ENCODE peak calls at places on chromosomes 16 and 17, in four cellular contexts. D, E, O and M are unnamed samples.

GRCh38 chr17:4475001-4475400 is 23.7 kb upstream of the SPNS2 start:
- DNase-seq in D (no peak), E (no peak), O (no peak), M (no peak)

GRCh38 chr17:51372345-51373004 is 112.1 kb downstream of the UTP18 start:
- DNase-seq in D (peak), E (no peak), O (no peak), M (peak)

GRCh38 chr17:41002814-41003213 is 3.1 kb upstream of the KRTAP3-2 start:
- DNase-seq in D (no peak), E (no peak), O (no peak), M (no peak)

GRCh38 chr16:720507-720989 is 398 bp upstream of the ANTKMT start:
- DNase-seq in D (peak), E (peak), O (no peak), M (peak)

GRCh38 chr16:80092686-80093085 is 448.1 kb upstream of the DYNLRB2 start:
- DNase-seq in D (no peak), E (no peak), O (no peak), M (no peak)

GRCh38 chr17:36851230-36851629 is 86.0 kb upstream of the LHX1 start:
- DNase-seq in D (no peak), E (no peak), O (no peak), M (no peak)

GRCh38 chr16:24174504-24174903 is 81.6 kb upstream of the CACNG3 start:
- DNase-seq in D (no peak), E (no peak), O (no peak), M (no peak)

GRCh38 chr17:13104576-13104975 is 86.7 kb upstream of the ELAC2 start:
- DNase-seq in D (no peak), E (no peak), O (no peak), M (no peak)

GRCh38 chr17:59707971-59708425 is 544 bp downstream of the VMP1 start:
- DNase-seq in D (no peak), E (peak), O (no peak), M (no peak)

GRCh38 chr16:56637814-56638750 is at the start of gene MT1A:
- DNase-seq in D (no peak), E (peak), O (no peak), M (no peak)

GRCh38 chr16:89574681-89575246 is 794 bp upstream of the CPNE7 start:
- DNase-seq in D (peak), E (peak), O (no peak), M (peak)

GRCh38 chr17:82496529-82497434 is 22.8 kb upstream of the FOXK2 start:
- DNase-seq in D (peak), E (peak), O (peak), M (peak)

GRCh38 chr17:50903604-50904521 is 37.7 kb upstream of the TOB1 start:
- DNase-seq in D (no peak), E (no peak), O (no peak), M (no peak)

GRCh38 chr17:36936455-36936934 is 780 bp upstream of the LHX1 start:
- DNase-seq in D (peak), E (peak), O (no peak), M (peak)

GRCh38 chr17:50931003-50931878 is 65.1 kb upstream of the TOB1 start:
- DNase-seq in D (peak), E (peak), O (no peak), M (peak)

GRCh38 chr17:9451919-9452318 is 123.7 kb downstream of the STX8 start:
- DNase-seq in D (no peak), E (no peak), O (no peak), M (no peak)

GRCh38 chr17:79664925-79665738 is 54.3 kb upstream of the RBFOX3 start:
- DNase-seq in D (no peak), E (peak), O (no peak), M (no peak)